ENCODE peak calls at places on chromosomes 12 and 14, in four cellular contexts. C, E, B and D are unnamed samples.

GRCh38 chr14:69711471-69712216 is 55.3 kb upstream of the SRSF5 start:
- DNase-seq in C (no peak), E (no peak), B (no peak), D (no peak)

GRCh38 chr12:96177013-96177412 is 17.2 kb upstream of the ELK3 start:
- DNase-seq in C (peak; percentile 82), E (peak; percentile 96), B (peak; percentile 96), D (peak; percentile 14)

GRCh38 chr12:27289414-27289813 is 43.2 kb upstream of the BMAL2 start:
- DNase-seq in C (peak; percentile 20), E (no peak), B (no peak), D (no peak)

GRCh38 chr12:21559855-21560569 is 33.9 kb downstream of the SPX start:
- DNase-seq in C (peak; percentile 53), E (peak; percentile 95), B (peak; percentile 46), D (peak; percentile 5)

GRCh38 chr12:80864046-80864735 is 73.5 kb downstream of the LIN7A start:
- DNase-seq in C (peak; percentile 44), E (peak; percentile 33), B (no peak), D (no peak)

GRCh38 chr12:114710151-114710550 is 26.2 kb upstream of the TBX3 start:
- DNase-seq in C (no peak), E (no peak), B (no peak), D (no peak)

GRCh38 chr12:107612508-107612907 is 73.1 kb upstream of the PWP1 start:
- DNase-seq in C (peak; percentile 67), E (no peak), B (no peak), D (no peak)

GRCh38 chr14:55354500-55354899 is 57.1 kb downstream of the ATG14 start:
- DNase-seq in C (peak; percentile 48), E (peak; percentile 57), B (peak; percentile 45), D (no peak)

GRCh38 chr12:14901228-14901562 is 15.5 kb upstream of the MGP start:
- DNase-seq in C (no peak), E (no peak), B (no peak), D (no peak)

DNA sequence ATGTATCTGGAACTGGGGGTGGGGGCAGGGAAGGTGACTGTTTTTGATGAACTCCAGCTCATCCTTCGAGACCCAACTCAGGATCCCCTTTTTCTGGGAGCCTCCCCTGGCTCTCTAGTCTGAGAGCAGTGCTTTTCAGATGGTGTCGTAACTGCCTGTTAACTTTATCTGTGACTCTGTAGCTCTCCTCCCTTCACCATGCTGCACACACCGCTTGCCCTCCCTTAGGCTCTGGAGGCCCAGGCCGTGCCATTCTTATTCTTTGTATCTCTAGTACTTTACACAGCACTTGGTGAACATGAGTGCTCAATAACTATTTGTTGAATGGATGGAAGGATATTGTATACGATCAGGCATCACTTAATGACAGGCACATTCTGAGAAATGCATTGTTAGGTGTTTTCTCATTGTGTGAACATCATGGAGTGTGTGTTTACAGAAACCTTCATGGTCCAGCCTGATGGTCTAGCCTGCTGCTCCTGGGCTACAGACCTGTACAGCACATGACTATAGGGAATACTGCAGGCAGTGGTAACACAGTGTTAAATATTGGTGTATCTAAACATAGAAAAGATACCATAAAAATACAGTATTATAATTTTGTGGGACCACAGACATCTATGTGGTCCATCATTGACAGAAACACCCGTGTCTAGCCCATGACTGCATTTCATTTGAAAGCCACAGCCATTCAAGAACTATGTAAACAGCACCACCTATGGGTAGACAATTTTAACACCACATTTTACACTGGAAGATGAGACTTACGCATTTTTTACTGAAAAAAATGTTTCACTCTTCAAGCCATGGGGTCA is 91.8 kb downstream of the EML1 start:
- DNase-seq in C (peak; percentile 77), E (peak; percentile 82), B (peak; percentile 23), D (peak; percentile 50)
- TF ChIP-seq CTCF in C (peak; percentile 91), E (peak; percentile 55), B (peak; percentile 75), D (peak; percentile 61)

GRCh38 chr14:61479746-61480502 is 158.5 kb downstream of the PRKCH start:
- DNase-seq in C (peak; percentile 66), E (peak; percentile 65), B (peak; percentile 87), D (no peak)

GRCh38 chr14:61476737-61477410 is 155.5 kb downstream of the PRKCH start:
- DNase-seq in C (peak; percentile 99), E (peak; percentile 99), B (peak; percentile 90), D (peak; percentile 95)

GRCh38 chr14:61476105-61476736 is 154.8 kb downstream of the PRKCH start:
- DNase-seq in C (no peak), E (no peak), B (no peak), D (no peak)

GRCh38 chr14:61478971-61479473 is 157.6 kb downstream of the PRKCH start:
- DNase-seq in C (no peak), E (no peak), B (no peak), D (no peak)

DNA sequence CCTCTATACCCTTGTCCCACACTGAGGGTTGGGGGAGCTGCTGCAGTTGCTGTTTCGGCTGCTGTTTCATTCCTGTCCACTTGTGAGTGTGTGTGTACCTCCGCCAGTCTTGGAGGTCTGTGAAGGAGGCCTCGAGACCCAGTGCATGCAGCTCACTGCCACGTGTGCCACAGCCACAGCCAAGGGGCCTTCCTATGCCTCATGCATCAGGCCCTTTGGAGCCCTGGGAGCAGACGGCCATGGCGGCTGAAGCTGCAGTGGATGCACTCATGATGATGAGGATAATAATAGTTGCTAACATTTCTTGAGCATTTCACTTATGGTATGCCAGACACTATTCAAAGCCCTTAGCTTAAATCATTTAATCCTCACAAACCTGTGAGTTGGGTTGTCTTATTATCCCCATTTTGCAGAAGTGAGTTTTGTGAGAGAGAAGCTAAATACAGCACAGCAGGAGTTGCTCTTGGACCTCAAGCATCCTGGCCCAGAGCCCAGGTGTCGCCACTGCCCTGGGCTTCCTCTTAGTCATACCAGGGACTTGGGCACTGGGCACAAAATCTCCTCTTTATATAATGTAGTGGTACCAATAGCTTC is 156.6 kb downstream of the PRKCH start:
- DNase-seq in C (peak; percentile 60), E (peak; percentile 67), B (peak; percentile 37), D (no peak)
- H3K4me3 ChIP-seq in C (no peak overlapping the region), E (no peak overlapping the region), B (no peak overlapping the region), D (no peak overlapping the region)

GRCh38 chr14:47211263-47211662 is 464.1 kb downstream of the MDGA2 start:
- DNase-seq in C (no peak), E (no peak), B (no peak), D (no peak)

GRCh38 chr14:47208434-47208833 is 467.0 kb downstream of the MDGA2 start:
- DNase-seq in C (no peak), E (no peak), B (no peak), D (no peak)

GRCh38 chr14:47207636-47208035 is 467.8 kb downstream of the MDGA2 start:
- DNase-seq in C (no peak), E (no peak), B (no peak), D (no peak)
- TF ChIP-seq CTCF in C (no peak), E (no peak), B (no peak), D (no peak)

GRCh38 chr12:663293-663871 is at the start of gene NINJ2:
- DNase-seq in C (no peak), E (no peak), B (no peak), D (no peak)
- H3K4me3 ChIP-seq in C (no peak within 1 kb of the TSS), E (peak within 1 kb of the TSS; percentile 33), B (peak within 1 kb of the TSS; percentile 14), D (peak within 1 kb of the TSS; percentile 3)